ENCODE peak calls at places on chromosomes 3 and 15, in ten cellular contexts. One of them, this sample, is unnamed.

GRCh38 chr3:87076951-87077350 is 86.0 kb upstream of the VGLL3 start:
- DNase-seq in HCT116: no peak
- DNase-seq in breast epithelium: no peak
- DNase-seq in SK-N-MC: no peak
- DNase-seq in spleen: no peak
- DNase-seq in Panc1: no peak
- DNase-seq in GM23338: no peak
- DNase-seq in suprapubic skin: no peak
- DNase-seq in SK-N-SH: no peak
- DNase-seq in endothelial cell of umbilical vein: no peak
- DNase-seq in this sample: no peak

GRCh38 chr15:88648357-88649214 is 9.8 kb downstream of the ISG20 start:
- DNase-seq in HCT116: no peak
- DNase-seq in breast epithelium: no peak
- DNase-seq in SK-N-MC: no peak
- DNase-seq in spleen: peak; percentile 78
- DNase-seq in Panc1: no peak
- DNase-seq in GM23338: no peak
- DNase-seq in suprapubic skin: peak; percentile 49
- DNase-seq in SK-N-SH: peak; percentile 29
- DNase-seq in endothelial cell of umbilical vein: no peak
- DNase-seq in this sample: no peak

GRCh38 chr15:94523873-94524272 is 292.5 kb downstream of the MCTP2 start:
- DNase-seq in HCT116: no peak
- DNase-seq in breast epithelium: no peak
- DNase-seq in SK-N-MC: no peak
- DNase-seq in spleen: no peak
- DNase-seq in Panc1: no peak
- DNase-seq in GM23338: peak; percentile 3
- DNase-seq in suprapubic skin: no peak
- DNase-seq in SK-N-SH: peak; percentile 4
- DNase-seq in endothelial cell of umbilical vein: no peak
- DNase-seq in this sample: no peak

GRCh38 chr3:196524527-196524926 is 9.4 kb upstream of the SMCO1 start:
- DNase-seq in HCT116: no peak
- DNase-seq in breast epithelium: no peak
- DNase-seq in SK-N-MC: no peak
- DNase-seq in spleen: no peak
- DNase-seq in Panc1: no peak
- DNase-seq in GM23338: peak; percentile 72
- DNase-seq in suprapubic skin: no peak
- DNase-seq in SK-N-SH: no peak
- DNase-seq in endothelial cell of umbilical vein: peak; percentile 39
- DNase-seq in this sample: no peak

GRCh38 chr3:52175416-52176187 is 21.4 kb upstream of the POC1A start:
- DNase-seq in HCT116: no peak
- DNase-seq in breast epithelium: no peak
- DNase-seq in SK-N-MC: no peak
- DNase-seq in spleen: peak; percentile 48
- DNase-seq in Panc1: no peak
- DNase-seq in GM23338: no peak
- DNase-seq in suprapubic skin: peak; percentile 34
- DNase-seq in SK-N-SH: peak; percentile 1
- DNase-seq in endothelial cell of umbilical vein: no peak
- DNase-seq in this sample: no peak

GRCh38 chr3:120743081-120743365 is 479 bp downstream of the GTF2E1 start:
- DNase-seq in HCT116: no peak
- DNase-seq in breast epithelium: no peak
- DNase-seq in SK-N-MC: no peak
- DNase-seq in spleen: no peak
- DNase-seq in Panc1: no peak
- DNase-seq in GM23338: no peak
- DNase-seq in suprapubic skin: no peak
- DNase-seq in SK-N-SH: no peak
- DNase-seq in endothelial cell of umbilical vein: no peak
- DNase-seq in this sample: no peak

GRCh38 chr15:100696452-100696851 is 94.1 kb downstream of the ASB7 start:
- DNase-seq in HCT116: no peak
- DNase-seq in breast epithelium: no peak
- DNase-seq in SK-N-MC: no peak
- DNase-seq in spleen: no peak
- DNase-seq in Panc1: no peak
- DNase-seq in GM23338: no peak
- DNase-seq in suprapubic skin: no peak
- DNase-seq in SK-N-SH: no peak
- DNase-seq in endothelial cell of umbilical vein: no peak
- DNase-seq in this sample: no peak

GRCh38 chr3:169550284-169550683 is 113.2 kb downstream of the MECOM start:
- DNase-seq in HCT116: no peak
- DNase-seq in breast epithelium: no peak
- DNase-seq in SK-N-MC: no peak
- DNase-seq in spleen: no peak
- DNase-seq in Panc1: no peak
- DNase-seq in GM23338: no peak
- DNase-seq in suprapubic skin: no peak
- DNase-seq in SK-N-SH: no peak
- DNase-seq in endothelial cell of umbilical vein: no peak
- DNase-seq in this sample: no peak

GRCh38 chr15:80072285-80072684 is 12.8 kb downstream of the ZFAND6 start:
- DNase-seq in HCT116: peak; percentile 87
- DNase-seq in breast epithelium: no peak
- DNase-seq in SK-N-MC: peak; percentile 92
- DNase-seq in spleen: no peak
- DNase-seq in Panc1: peak; percentile 82
- DNase-seq in GM23338: peak; percentile 91
- DNase-seq in suprapubic skin: no peak
- DNase-seq in SK-N-SH: peak; percentile 73
- DNase-seq in endothelial cell of umbilical vein: peak; percentile 95
- DNase-seq in this sample: no peak

GRCh38 chr3:118884748-118885206 is 149.9 kb downstream of the IGSF11 start:
- DNase-seq in HCT116: peak; percentile 23
- DNase-seq in breast epithelium: peak; percentile 64
- DNase-seq in SK-N-MC: no peak
- DNase-seq in spleen: peak; percentile 89
- DNase-seq in Panc1: peak; percentile 43
- DNase-seq in GM23338: peak; percentile 74
- DNase-seq in suprapubic skin: no peak
- DNase-seq in SK-N-SH: peak; percentile 57
- DNase-seq in endothelial cell of umbilical vein: peak; percentile 52
- DNase-seq in this sample: peak; percentile 62

GRCh38 chr3:134079111-134079531 is 49.4 kb upstream of the SLCO2A1 start:
- DNase-seq in HCT116: no peak
- DNase-seq in breast epithelium: no peak
- DNase-seq in SK-N-MC: no peak
- DNase-seq in spleen: no peak
- DNase-seq in Panc1: no peak
- DNase-seq in GM23338: no peak
- DNase-seq in suprapubic skin: no peak
- DNase-seq in SK-N-SH: no peak
- DNase-seq in endothelial cell of umbilical vein: no peak
- DNase-seq in this sample: no peak

GRCh38 chr3:7999363-7999762 is 502.3 kb upstream of the LMCD1 start:
- DNase-seq in HCT116: no peak
- DNase-seq in breast epithelium: no peak
- DNase-seq in SK-N-MC: no peak
- DNase-seq in spleen: no peak
- DNase-seq in Panc1: no peak
- DNase-seq in GM23338: peak; percentile 70
- DNase-seq in suprapubic skin: no peak
- DNase-seq in SK-N-SH: peak; percentile 24
- DNase-seq in endothelial cell of umbilical vein: no peak
- DNase-seq in this sample: no peak

GRCh38 chr3:31996195-31996594 is 14.6 kb downstream of the ZNF860 start:
- DNase-seq in HCT116: no peak
- DNase-seq in breast epithelium: no peak
- DNase-seq in SK-N-MC: no peak
- DNase-seq in spleen: no peak
- DNase-seq in Panc1: no peak
- DNase-seq in GM23338: no peak
- DNase-seq in suprapubic skin: no peak
- DNase-seq in SK-N-SH: no peak
- DNase-seq in endothelial cell of umbilical vein: no peak
- DNase-seq in this sample: no peak
- H3K4me3 ChIP-seq in HCT116: no peak overlapping the region
- H3K4me3 ChIP-seq in breast epithelium: no peak overlapping the region
- H3K4me3 ChIP-seq in SK-N-MC: no peak overlapping the region
- H3K4me3 ChIP-seq in spleen: no peak overlapping the region
- H3K4me3 ChIP-seq in Panc1: no peak overlapping the region
- H3K4me3 ChIP-seq in GM23338: no peak overlapping the region
- H3K4me3 ChIP-seq in suprapubic skin: no peak overlapping the region
- H3K4me3 ChIP-seq in SK-N-SH: no peak overlapping the region
- H3K4me3 ChIP-seq in endothelial cell of umbilical vein: no peak overlapping the region
- H3K4me3 ChIP-seq in this sample: no peak overlapping the region

GRCh38 chr15:45854455-45855202 is 219.8 kb downstream of the SQOR start:
- DNase-seq in HCT116: no peak
- DNase-seq in breast epithelium: no peak
- DNase-seq in SK-N-MC: no peak
- DNase-seq in spleen: no peak
- DNase-seq in Panc1: no peak
- DNase-seq in GM23338: no peak
- DNase-seq in suprapubic skin: no peak
- DNase-seq in SK-N-SH: no peak
- DNase-seq in endothelial cell of umbilical vein: no peak
- DNase-seq in this sample: no peak

GRCh38 chr15:45855907-45856579 is 221.2 kb downstream of the SQOR start:
- DNase-seq in HCT116: no peak
- DNase-seq in breast epithelium: no peak
- DNase-seq in SK-N-MC: no peak
- DNase-seq in spleen: no peak
- DNase-seq in Panc1: peak; percentile 17
- DNase-seq in GM23338: no peak
- DNase-seq in suprapubic skin: no peak
- DNase-seq in SK-N-SH: no peak
- DNase-seq in endothelial cell of umbilical vein: no peak
- DNase-seq in this sample: no peak

GRCh38 chr15:45858491-45858890 is 223.7 kb downstream of the SQOR start:
- DNase-seq in HCT116: no peak
- DNase-seq in breast epithelium: no peak
- DNase-seq in SK-N-MC: no peak
- DNase-seq in spleen: no peak
- DNase-seq in Panc1: no peak
- DNase-seq in GM23338: no peak
- DNase-seq in suprapubic skin: no peak
- DNase-seq in SK-N-SH: no peak
- DNase-seq in endothelial cell of umbilical vein: no peak
- DNase-seq in this sample: no peak

GRCh38 chr15:45857295-45857694 is 222.5 kb downstream of the SQOR start:
- DNase-seq in HCT116: no peak
- DNase-seq in breast epithelium: no peak
- DNase-seq in SK-N-MC: no peak
- DNase-seq in spleen: no peak
- DNase-seq in Panc1: no peak
- DNase-seq in GM23338: no peak
- DNase-seq in suprapubic skin: no peak
- DNase-seq in SK-N-SH: no peak
- DNase-seq in endothelial cell of umbilical vein: no peak
- DNase-seq in this sample: no peak

GRCh38 chr15:45855210-45855906 is 220.5 kb downstream of the SQOR start:
- DNase-seq in HCT116: no peak
- DNase-seq in breast epithelium: no peak
- DNase-seq in SK-N-MC: no peak
- DNase-seq in spleen: no peak
- DNase-seq in Panc1: no peak
- DNase-seq in GM23338: no peak
- DNase-seq in suprapubic skin: no peak
- DNase-seq in SK-N-SH: no peak
- DNase-seq in endothelial cell of umbilical vein: no peak
- DNase-seq in this sample: no peak
- TF ChIP-seq POLR2AphosphoS5 in HCT116: no peak
- TF ChIP-seq POLR2AphosphoS5 in breast epithelium: no peak
- TF ChIP-seq POLR2AphosphoS5 in SK-N-MC: no peak
- TF ChIP-seq POLR2AphosphoS5 in spleen: no peak
- TF ChIP-seq POLR2AphosphoS5 in Panc1: no peak
- TF ChIP-seq POLR2AphosphoS5 in GM23338: no peak
- TF ChIP-seq POLR2AphosphoS5 in suprapubic skin: no peak
- TF ChIP-seq POLR2AphosphoS5 in SK-N-SH: no peak
- TF ChIP-seq POLR2AphosphoS5 in endothelial cell of umbilical vein: no peak
- TF ChIP-seq POLR2AphosphoS5 in this sample: no peak

GRCh38 chr15:96320703-96321421 is 9.6 kb upstream of the NR2F2 start:
- DNase-seq in HCT116: no peak
- DNase-seq in breast epithelium: no peak
- DNase-seq in SK-N-MC: no peak
- DNase-seq in spleen: no peak
- DNase-seq in Panc1: no peak
- DNase-seq in GM23338: no peak
- DNase-seq in suprapubic skin: no peak
- DNase-seq in SK-N-SH: no peak
- DNase-seq in endothelial cell of umbilical vein: peak; percentile 44
- DNase-seq in this sample: no peak
- H3K4me3 ChIP-seq in HCT116: no peak overlapping the region
- H3K4me3 ChIP-seq in breast epithelium: peak overlapping the region; percentile 39
- H3K4me3 ChIP-seq in SK-N-MC: no peak overlapping the region
- H3K4me3 ChIP-seq in spleen: peak overlapping the region; percentile 22
- H3K4me3 ChIP-seq in Panc1: peak overlapping the region; percentile 50
- H3K4me3 ChIP-seq in GM23338: peak overlapping the region; percentile 59
- H3K4me3 ChIP-seq in suprapubic skin: peak overlapping the region; percentile 48
- H3K4me3 ChIP-seq in SK-N-SH: no peak overlapping the region
- H3K4me3 ChIP-seq in endothelial cell of umbilical vein: peak overlapping the region; percentile 18
- H3K4me3 ChIP-seq in this sample: peak overlapping the region; percentile 49

GRCh38 chr3:24123596-24123995 is 178.5 kb downstream of the NR1D2 start:
- DNase-seq in HCT116: no peak
- DNase-seq in breast epithelium: no peak
- DNase-seq in SK-N-MC: no peak
- DNase-seq in spleen: no peak
- DNase-seq in Panc1: no peak
- DNase-seq in GM23338: no peak
- DNase-seq in suprapubic skin: no peak
- DNase-seq in SK-N-SH: no peak
- DNase-seq in endothelial cell of umbilical vein: no peak
- DNase-seq in this sample: no peak

GRCh38 chr3:24117508-24117907 is 172.4 kb downstream of the NR1D2 start:
- DNase-seq in HCT116: no peak
- DNase-seq in breast epithelium: no peak
- DNase-seq in SK-N-MC: no peak
- DNase-seq in spleen: no peak
- DNase-seq in Panc1: no peak
- DNase-seq in GM23338: no peak
- DNase-seq in suprapubic skin: no peak
- DNase-seq in SK-N-SH: no peak
- DNase-seq in endothelial cell of umbilical vein: no peak
- DNase-seq in this sample: no peak

GRCh38 chr3:24120434-24120833 is 175.3 kb downstream of the NR1D2 start:
- DNase-seq in HCT116: no peak
- DNase-seq in breast epithelium: no peak
- DNase-seq in SK-N-MC: no peak
- DNase-seq in spleen: no peak
- DNase-seq in Panc1: no peak
- DNase-seq in GM23338: no peak
- DNase-seq in suprapubic skin: no peak
- DNase-seq in SK-N-SH: no peak
- DNase-seq in endothelial cell of umbilical vein: no peak
- DNase-seq in this sample: peak; percentile 51

DNA sequence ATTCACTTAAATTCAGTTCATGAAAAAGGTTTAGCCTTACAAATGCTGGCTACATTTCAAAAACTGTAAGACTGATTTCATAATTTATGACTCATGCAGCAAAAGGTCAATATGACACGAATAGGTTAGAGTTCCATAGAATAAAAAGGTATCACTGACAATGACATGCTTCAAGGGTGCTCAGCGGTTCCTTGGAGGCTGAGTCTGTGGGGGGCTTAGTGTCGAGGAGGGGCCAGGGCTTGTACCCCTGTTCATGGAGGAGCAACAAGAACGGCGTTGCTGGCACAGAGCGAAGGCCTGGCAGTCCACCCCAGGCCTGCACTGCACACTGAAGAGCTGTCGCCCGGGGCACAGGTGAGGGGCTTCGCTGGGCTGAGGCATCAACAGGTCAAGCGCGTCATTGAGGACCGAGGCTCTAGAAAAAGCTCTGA is 174.2 kb downstream of the NR1D2 start:
- DNase-seq in HCT116: peak; percentile 8
- DNase-seq in breast epithelium: no peak
- DNase-seq in SK-N-MC: no peak
- DNase-seq in spleen: no peak
- DNase-seq in Panc1: no peak
- DNase-seq in GM23338: no peak
- DNase-seq in suprapubic skin: no peak
- DNase-seq in SK-N-SH: no peak
- DNase-seq in endothelial cell of umbilical vein: no peak
- DNase-seq in this sample: peak; percentile 41
- TF ChIP-seq POLR2AphosphoS5 in HCT116: no peak
- TF ChIP-seq POLR2AphosphoS5 in breast epithelium: no peak
- TF ChIP-seq POLR2AphosphoS5 in SK-N-MC: no peak
- TF ChIP-seq POLR2AphosphoS5 in spleen: no peak
- TF ChIP-seq POLR2AphosphoS5 in Panc1: no peak
- TF ChIP-seq POLR2AphosphoS5 in GM23338: no peak
- TF ChIP-seq POLR2AphosphoS5 in suprapubic skin: no peak
- TF ChIP-seq POLR2AphosphoS5 in SK-N-SH: no peak
- TF ChIP-seq POLR2AphosphoS5 in endothelial cell of umbilical vein: no peak
- TF ChIP-seq POLR2AphosphoS5 in this sample: no peak

This sample was measured in upper lobe of left lung.